ENCODE peak calls at places on chromosomes 2 and 18, in eight cellular contexts. One of them, this sample, is unnamed.

GRCh38 chr2:96491860-96492497 is 13.2 kb downstream of the NEURL3 start:
- ATAC-seq in HCT116: no peak
- ATAC-seq in K562: no peak
- ATAC-seq in GM23338: no peak
- ATAC-seq in HepG2: no peak
- ATAC-seq in Panc1: no peak
- ATAC-seq in upper lobe of left lung: no peak
- ATAC-seq in GM12878: peak; percentile 39
- ATAC-seq in this sample: no peak

GRCh38 chr18:7923105-7923504 is 356.0 kb downstream of the PTPRM start:
- ATAC-seq in HCT116: peak; percentile 26
- ATAC-seq in K562: no peak
- ATAC-seq in GM23338: no peak
- ATAC-seq in HepG2: no peak
- ATAC-seq in Panc1: no peak
- ATAC-seq in upper lobe of left lung: no peak
- ATAC-seq in GM12878: no peak
- ATAC-seq in this sample: no peak

GRCh38 chr18:42086288-42086687 is 131.3 kb downstream of the PIK3C3 start:
- ATAC-seq in HCT116: no peak
- ATAC-seq in K562: no peak
- ATAC-seq in GM23338: no peak
- ATAC-seq in HepG2: no peak
- ATAC-seq in Panc1: no peak
- ATAC-seq in upper lobe of left lung: no peak
- ATAC-seq in GM12878: no peak
- ATAC-seq in this sample: no peak

GRCh38 chr18:77131100-77131651 is 1.4 kb downstream of the MBP start:
- ATAC-seq in HCT116: peak; percentile 7
- ATAC-seq in K562: no peak
- ATAC-seq in GM23338: peak; percentile 10
- ATAC-seq in HepG2: peak; percentile 12
- ATAC-seq in Panc1: no peak
- ATAC-seq in upper lobe of left lung: peak; percentile 55
- ATAC-seq in GM12878: peak; percentile 30
- ATAC-seq in this sample: no peak

GRCh38 chr2:30234180-30234971 is 3.0 kb downstream of the LBH start:
- ATAC-seq in HCT116: no peak
- ATAC-seq in K562: no peak
- ATAC-seq in GM23338: no peak
- ATAC-seq in HepG2: no peak
- ATAC-seq in Panc1: peak; percentile 20
- ATAC-seq in upper lobe of left lung: peak; percentile 26
- ATAC-seq in GM12878: peak; percentile 1
- ATAC-seq in this sample: no peak

GRCh38 chr2:22355816-22356433 is 1029.1 kb upstream of the KLHL29 start:
- ATAC-seq in HCT116: no peak
- ATAC-seq in K562: peak; percentile 72
- ATAC-seq in GM23338: peak; percentile 83
- ATAC-seq in HepG2: peak; percentile 80
- ATAC-seq in Panc1: no peak
- ATAC-seq in upper lobe of left lung: peak; percentile 80
- ATAC-seq in GM12878: peak; percentile 77
- ATAC-seq in this sample: no peak

GRCh38 chr2:167855211-167855610 is 392.2 kb downstream of the STK39 start:
- ATAC-seq in HCT116: no peak
- ATAC-seq in K562: no peak
- ATAC-seq in GM23338: no peak
- ATAC-seq in HepG2: no peak
- ATAC-seq in Panc1: no peak
- ATAC-seq in upper lobe of left lung: no peak
- ATAC-seq in GM12878: no peak
- ATAC-seq in this sample: no peak

GRCh38 chr2:171771463-171771862 is 84.2 kb downstream of the DYNC1I2 start:
- ATAC-seq in HCT116: no peak
- ATAC-seq in K562: no peak
- ATAC-seq in GM23338: no peak
- ATAC-seq in HepG2: no peak
- ATAC-seq in Panc1: no peak
- ATAC-seq in upper lobe of left lung: no peak
- ATAC-seq in GM12878: no peak
- ATAC-seq in this sample: no peak

GRCh38 chr2:46922049-46922448 is 6.4 kb upstream of the MCFD2 start:
- ATAC-seq in HCT116: no peak
- ATAC-seq in K562: no peak
- ATAC-seq in GM23338: no peak
- ATAC-seq in HepG2: no peak
- ATAC-seq in Panc1: no peak
- ATAC-seq in upper lobe of left lung: no peak
- ATAC-seq in GM12878: no peak
- ATAC-seq in this sample: no peak

GRCh38 chr2:85792783-85793441 is 39.1 kb downstream of the ATOH8 start:
- ATAC-seq in HCT116: no peak
- ATAC-seq in K562: no peak
- ATAC-seq in GM23338: no peak
- ATAC-seq in HepG2: no peak
- ATAC-seq in Panc1: peak; percentile 27
- ATAC-seq in upper lobe of left lung: peak; percentile 15
- ATAC-seq in GM12878: no peak
- ATAC-seq in this sample: peak; percentile 69

GRCh38 chr2:95670686-95671085 is 78.9 kb downstream of the TRIM43 start:
- ATAC-seq in HCT116: no peak
- ATAC-seq in K562: no peak
- ATAC-seq in GM23338: no peak
- ATAC-seq in HepG2: no peak
- ATAC-seq in Panc1: no peak
- ATAC-seq in upper lobe of left lung: no peak
- ATAC-seq in GM12878: no peak
- ATAC-seq in this sample: no peak

GRCh38 chr2:152491139-152491472 is 156.1 kb downstream of the FMNL2 start:
- ATAC-seq in HCT116: no peak
- ATAC-seq in K562: no peak
- ATAC-seq in GM23338: peak; percentile 18
- ATAC-seq in HepG2: peak; percentile 29
- ATAC-seq in Panc1: no peak
- ATAC-seq in upper lobe of left lung: peak; percentile 60
- ATAC-seq in GM12878: no peak
- ATAC-seq in this sample: peak; percentile 68

GRCh38 chr2:176202491-176202890 is 14.0 kb downstream of the HOXD1 start:
- ATAC-seq in HCT116: no peak
- ATAC-seq in K562: no peak
- ATAC-seq in GM23338: no peak
- ATAC-seq in HepG2: no peak
- ATAC-seq in Panc1: no peak
- ATAC-seq in upper lobe of left lung: no peak
- ATAC-seq in GM12878: no peak
- ATAC-seq in this sample: no peak

GRCh38 chr2:54429811-54430600 is 26.1 kb upstream of the SPTBN1 start:
- ATAC-seq in HCT116: peak; percentile 50
- ATAC-seq in K562: peak; percentile 96
- ATAC-seq in GM23338: no peak
- ATAC-seq in HepG2: peak; percentile 26
- ATAC-seq in Panc1: no peak
- ATAC-seq in upper lobe of left lung: no peak
- ATAC-seq in GM12878: peak; percentile 36
- ATAC-seq in this sample: no peak

GRCh38 chr2:158666969-158667368 is 128.1 kb upstream of the DAPL1 start:
- ATAC-seq in HCT116: no peak
- ATAC-seq in K562: no peak
- ATAC-seq in GM23338: no peak
- ATAC-seq in HepG2: no peak
- ATAC-seq in Panc1: no peak
- ATAC-seq in upper lobe of left lung: no peak
- ATAC-seq in GM12878: no peak
- ATAC-seq in this sample: no peak

GRCh38 chr2:158664987-158665386 is 130.1 kb upstream of the DAPL1 start:
- ATAC-seq in HCT116: no peak
- ATAC-seq in K562: no peak
- ATAC-seq in GM23338: no peak
- ATAC-seq in HepG2: no peak
- ATAC-seq in Panc1: no peak
- ATAC-seq in upper lobe of left lung: peak; percentile 44
- ATAC-seq in GM12878: no peak
- ATAC-seq in this sample: no peak

GRCh38 chr2:158663796-158664195 is 131.3 kb upstream of the DAPL1 start:
- ATAC-seq in HCT116: no peak
- ATAC-seq in K562: no peak
- ATAC-seq in GM23338: no peak
- ATAC-seq in HepG2: no peak
- ATAC-seq in Panc1: peak; percentile 45
- ATAC-seq in upper lobe of left lung: no peak
- ATAC-seq in GM12878: no peak
- ATAC-seq in this sample: no peak

GRCh38 chr2:158667567-158667966 is 127.5 kb upstream of the DAPL1 start:
- ATAC-seq in HCT116: no peak
- ATAC-seq in K562: no peak
- ATAC-seq in GM23338: no peak
- ATAC-seq in HepG2: no peak
- ATAC-seq in Panc1: no peak
- ATAC-seq in upper lobe of left lung: no peak
- ATAC-seq in GM12878: no peak
- ATAC-seq in this sample: peak; percentile 37

GRCh38 chr2:158665536-158666302 is 129.4 kb upstream of the DAPL1 start:
- ATAC-seq in HCT116: no peak
- ATAC-seq in K562: no peak
- ATAC-seq in GM23338: no peak
- ATAC-seq in HepG2: no peak
- ATAC-seq in Panc1: no peak
- ATAC-seq in upper lobe of left lung: no peak
- ATAC-seq in GM12878: no peak
- ATAC-seq in this sample: no peak
- TF ChIP-seq POLR2AphosphoS5 in HCT116: no peak
- TF ChIP-seq POLR2AphosphoS5 in K562: no peak
- TF ChIP-seq POLR2AphosphoS5 in GM23338: no peak
- TF ChIP-seq POLR2AphosphoS5 in HepG2: no peak
- TF ChIP-seq POLR2AphosphoS5 in Panc1: no peak
- TF ChIP-seq POLR2AphosphoS5 in upper lobe of left lung: no peak
- TF ChIP-seq POLR2AphosphoS5 in GM12878: no peak
- TF ChIP-seq POLR2AphosphoS5 in this sample: peak; percentile 13

DNA sequence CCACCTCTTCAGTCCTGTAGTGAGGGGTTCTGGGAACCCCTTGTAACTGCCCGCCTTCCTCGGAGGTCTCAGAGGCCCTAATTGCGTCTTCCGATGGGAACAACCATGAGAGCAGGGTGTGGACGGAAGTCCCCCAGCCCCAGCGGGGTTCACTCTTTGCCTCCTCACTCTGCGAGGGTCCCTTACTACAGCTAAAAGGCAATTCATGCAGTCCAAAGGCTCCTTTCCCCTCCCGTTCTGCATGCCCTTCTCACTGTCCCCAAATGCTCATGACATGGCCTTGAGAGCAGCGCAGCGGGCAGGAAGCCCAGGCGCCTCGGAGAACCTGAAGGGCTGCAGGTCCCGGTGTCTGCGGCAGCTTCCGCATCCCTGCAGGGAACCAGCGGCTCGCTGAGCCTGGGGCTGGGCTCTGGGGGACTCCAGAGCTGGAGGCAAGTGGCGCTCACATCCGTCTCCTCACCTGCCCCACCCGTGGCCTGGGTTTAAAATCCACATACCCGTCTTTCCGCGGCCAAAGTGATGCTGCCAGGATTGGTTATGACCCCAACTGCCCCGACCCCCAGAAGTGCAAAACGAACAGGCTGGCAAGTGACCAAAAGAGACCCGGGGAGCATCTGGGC is 534 bp upstream of the CIDEA start:
- ATAC-seq in HCT116: no peak
- ATAC-seq in K562: no peak
- ATAC-seq in GM23338: peak; percentile 55
- ATAC-seq in HepG2: peak; percentile 27
- ATAC-seq in Panc1: peak; percentile 52
- ATAC-seq in upper lobe of left lung: no peak
- ATAC-seq in GM12878: no peak
- ATAC-seq in this sample: no peak
- H3K4me3 ChIP-seq in HCT116: no peak overlapping the region
- H3K4me3 ChIP-seq in K562: no peak overlapping the region
- H3K4me3 ChIP-seq in GM23338: peak overlapping the region; percentile 72
- H3K4me3 ChIP-seq in HepG2: no peak overlapping the region
- H3K4me3 ChIP-seq in Panc1: no peak overlapping the region
- H3K4me3 ChIP-seq in upper lobe of left lung: peak overlapping the region; percentile 23
- H3K4me3 ChIP-seq in GM12878: no peak overlapping the region
- H3K4me3 ChIP-seq in this sample: peak overlapping the region; percentile 49

GRCh38 chr2:120745420-120746178 is 9.9 kb downstream of the GLI2 start:
- ATAC-seq in HCT116: no peak
- ATAC-seq in K562: no peak
- ATAC-seq in GM23338: no peak
- ATAC-seq in HepG2: no peak
- ATAC-seq in Panc1: no peak
- ATAC-seq in upper lobe of left lung: no peak
- ATAC-seq in GM12878: no peak
- ATAC-seq in this sample: no peak

GRCh38 chr2:120747706-120748105 is 12.0 kb downstream of the GLI2 start:
- ATAC-seq in HCT116: no peak
- ATAC-seq in K562: no peak
- ATAC-seq in GM23338: no peak
- ATAC-seq in HepG2: no peak
- ATAC-seq in Panc1: no peak
- ATAC-seq in upper lobe of left lung: no peak
- ATAC-seq in GM12878: no peak
- ATAC-seq in this sample: no peak

GRCh38 chr2:120747281-120747680 is 11.6 kb downstream of the GLI2 start:
- ATAC-seq in HCT116: no peak
- ATAC-seq in K562: no peak
- ATAC-seq in GM23338: no peak
- ATAC-seq in HepG2: no peak
- ATAC-seq in Panc1: no peak
- ATAC-seq in upper lobe of left lung: no peak
- ATAC-seq in GM12878: no peak
- ATAC-seq in this sample: no peak

GRCh38 chr2:120748310-120748709 is 12.6 kb downstream of the GLI2 start:
- ATAC-seq in HCT116: no peak
- ATAC-seq in K562: no peak
- ATAC-seq in GM23338: no peak
- ATAC-seq in HepG2: no peak
- ATAC-seq in Panc1: no peak
- ATAC-seq in upper lobe of left lung: no peak
- ATAC-seq in GM12878: no peak
- ATAC-seq in this sample: no peak

DNA sequence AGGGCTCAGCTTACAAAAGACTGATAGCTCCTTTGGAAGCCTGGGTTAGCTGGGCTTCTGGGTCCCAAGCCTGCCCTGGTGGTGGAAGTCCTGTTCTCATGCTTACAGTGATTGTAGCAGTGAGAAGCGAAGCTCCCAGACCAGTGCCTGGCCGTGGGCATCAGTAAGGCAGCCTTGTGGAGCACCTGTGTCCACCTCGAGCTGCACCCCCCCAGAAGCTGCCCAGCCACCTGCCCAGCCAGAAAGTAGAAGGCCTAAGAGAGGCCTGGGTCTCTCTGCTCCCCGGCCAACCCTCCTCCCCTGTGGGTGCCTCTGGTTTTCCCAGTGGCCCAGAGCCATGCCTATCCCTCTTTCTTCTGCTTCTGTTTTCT is 10.5 kb downstream of the GLI2 start:
- ATAC-seq in HCT116: no peak
- ATAC-seq in K562: no peak
- ATAC-seq in GM23338: no peak
- ATAC-seq in HepG2: no peak
- ATAC-seq in Panc1: no peak
- ATAC-seq in upper lobe of left lung: no peak
- ATAC-seq in GM12878: no peak
- ATAC-seq in this sample: no peak
- H3K4me1 ChIP-seq in HCT116: peaks cover 8% of the 10 kb centered on the region
- H3K4me1 ChIP-seq in K562: peaks cover 5% of the 10 kb centered on the region
- H3K4me1 ChIP-seq in GM23338: peaks cover 82% of the 10 kb centered on the region
- H3K4me1 ChIP-seq in HepG2: peaks cover 9% of the 10 kb centered on the region
- H3K4me1 ChIP-seq in Panc1: peaks cover 10% of the 10 kb centered on the region
- H3K4me1 ChIP-seq in upper lobe of left lung: peaks cover 10% of the 10 kb centered on the region
- H3K4me1 ChIP-seq in GM12878: no peaks in the 10 kb centered on the region
- H3K4me1 ChIP-seq in this sample: peaks cover 1% of the 10 kb centered on the region

GRCh38 chr18:374735-375168 is 106.9 kb upstream of the THOC1 start:
- ATAC-seq in HCT116: no peak
- ATAC-seq in K562: no peak
- ATAC-seq in GM23338: no peak
- ATAC-seq in HepG2: no peak
- ATAC-seq in Panc1: no peak
- ATAC-seq in upper lobe of left lung: peak; percentile 22
- ATAC-seq in GM12878: no peak
- ATAC-seq in this sample: peak; percentile 59
- TF ChIP-seq POLR2AphosphoS5 in HCT116: no peak
- TF ChIP-seq POLR2AphosphoS5 in K562: no peak
- TF ChIP-seq POLR2AphosphoS5 in GM23338: no peak
- TF ChIP-seq POLR2AphosphoS5 in HepG2: no peak
- TF ChIP-seq POLR2AphosphoS5 in Panc1: no peak
- TF ChIP-seq POLR2AphosphoS5 in upper lobe of left lung: peak; percentile 44
- TF ChIP-seq POLR2AphosphoS5 in GM12878: no peak
- TF ChIP-seq POLR2AphosphoS5 in this sample: peak; percentile 14